ENCODE peak calls at places on chromosomes 5 and 9, in five cellular contexts. C is upper lobe of right lung; Y is endothelial cell; F is CD8-positive, alpha-beta T cell; L is right atrium auricular region. P is an unnamed sample.

GRCh38 chr5:145752947-145753346 is 82.2 kb downstream of the PRELID2 start:
- DNase-seq in C (no peak), Y (no peak), F (no peak), L (no peak), P (no peak)

GRCh38 chr9:138049779-138050471 is 172.3 kb downstream of the CACNA1B start:
- DNase-seq in F (no peak), Y (no peak), L (peak), C (peak), P (no peak)

GRCh38 chr5:143166661-143167420 is 236.6 kb downstream of the NR3C1 start:
- DNase-seq in Y (no peak), C (no peak), L (no peak), F (no peak), P (no peak)

GRCh38 chr9:109022909-109023308 is 9.6 kb upstream of the CTNNAL1 start:
- DNase-seq in Y (no peak), L (no peak), F (no peak), C (no peak), P (no peak)

GRCh38 chr9:38682713-38683112 is 37.2 kb downstream of the FAM240B start:
- DNase-seq in Y (no peak), C (no peak), L (peak), F (no peak), P (no peak)

GRCh38 chr9:91953723-91954122 is 3.7 kb upstream of the ROR2 start:
- DNase-seq in C (no peak), L (no peak), F (no peak), Y (no peak), P (no peak)

GRCh38 chr9:114002271-114002985 is 75.7 kb downstream of the AMBP start:
- DNase-seq in L (no peak), Y (peak), C (no peak), F (no peak), P (peak)

GRCh38 chr5:137708062-137708461 is 27.8 kb downstream of the KLHL3 start:
- DNase-seq in F (no peak), L (no peak), Y (no peak), C (no peak), P (no peak)

GRCh38 chr5:172385661-172386187 is 68.6 kb downstream of the SH3PXD2B start:
- DNase-seq in F (no peak), L (no peak), Y (no peak), C (no peak), P (no peak)

GRCh38 chr5:90528704-90529233 is 615 bp downstream of the LYSMD3 start:
- DNase-seq in C (no peak), Y (no peak), F (peak), L (no peak), P (no peak)

GRCh38 chr9:98341157-98342102 is 86.0 kb upstream of the TBC1D2 start:
- DNase-seq in Y (no peak), C (no peak), L (no peak), F (no peak), P (no peak)

GRCh38 chr5:54655761-54656160 is 138.2 kb downstream of the SNX18 start:
- DNase-seq in L (no peak), Y (no peak), F (no peak), C (no peak), P (no peak)

GRCh38 chr9:124284237-124284831 is 26.6 kb downstream of the NEK6 start:
- DNase-seq in L (no peak), Y (no peak), C (no peak), F (no peak), P (no peak)

GRCh38 chr5:180658774-180659564 is 9.6 kb upstream of the FLT4 start:
- DNase-seq in F (no peak), C (peak), Y (no peak), L (no peak), P (no peak)

GRCh38 chr9:69200071-69200470 is 26.0 kb downstream of the TJP2 start:
- DNase-seq in Y (no peak), F (no peak), L (no peak), C (no peak), P (no peak)

GRCh38 chr5:65796269-65796668 is 74.3 kb downstream of the NLN start:
- DNase-seq in F (no peak), C (no peak), Y (no peak), L (no peak), P (no peak)

GRCh38 chr9:102966999-102967398 is 28.1 kb upstream of the CYLC2 start:
- DNase-seq in L (no peak), C (no peak), F (no peak), Y (no peak), P (no peak)

GRCh38 chr5:173412566-173412965 is 84.4 kb upstream of the STC2 start:
- DNase-seq in Y (no peak), F (no peak), C (no peak), L (no peak), P (no peak)

GRCh38 chr9:69758981-69759477 is 782 bp downstream of the PTAR1 start:
- DNase-seq in F (no peak), Y (no peak), C (no peak), L (no peak), P (no peak)

GRCh38 chr9:16771352-16771751 is 99.1 kb downstream of the BNC2 start:
- DNase-seq in Y (no peak), F (no peak), L (no peak), C (no peak), P (no peak)

GRCh38 chr5:180324633-180324955 is 28.5 kb downstream of the GFPT2 start:
- DNase-seq in Y (no peak), L (no peak), C (no peak), F (no peak), P (no peak)

GRCh38 chr5:16600397-16600796 is 16.4 kb downstream of the RETREG1 start:
- DNase-seq in Y (no peak), F (no peak), L (peak), C (peak), P (no peak)

GRCh38 chr9:86183225-86183808 is 76.1 kb downstream of the C9orf153 start:
- DNase-seq in F (no peak), Y (no peak), C (no peak), L (no peak), P (no peak)

GRCh38 chr9:109411818-109412352 is 86.2 kb downstream of the PTPN3 start:
- DNase-seq in L (no peak), Y (peak), C (no peak), F (no peak), P (no peak)

GRCh38 chr9:122126340-122127333 is 32.9 kb downstream of the NDUFA8 start:
- DNase-seq in C (no peak), Y (no peak), L (no peak), F (no peak), P (no peak)
- TF ChIP-seq CTCF in C (no peak), Y (no peak), L (no peak), F (no peak), P (peak)

DNA sequence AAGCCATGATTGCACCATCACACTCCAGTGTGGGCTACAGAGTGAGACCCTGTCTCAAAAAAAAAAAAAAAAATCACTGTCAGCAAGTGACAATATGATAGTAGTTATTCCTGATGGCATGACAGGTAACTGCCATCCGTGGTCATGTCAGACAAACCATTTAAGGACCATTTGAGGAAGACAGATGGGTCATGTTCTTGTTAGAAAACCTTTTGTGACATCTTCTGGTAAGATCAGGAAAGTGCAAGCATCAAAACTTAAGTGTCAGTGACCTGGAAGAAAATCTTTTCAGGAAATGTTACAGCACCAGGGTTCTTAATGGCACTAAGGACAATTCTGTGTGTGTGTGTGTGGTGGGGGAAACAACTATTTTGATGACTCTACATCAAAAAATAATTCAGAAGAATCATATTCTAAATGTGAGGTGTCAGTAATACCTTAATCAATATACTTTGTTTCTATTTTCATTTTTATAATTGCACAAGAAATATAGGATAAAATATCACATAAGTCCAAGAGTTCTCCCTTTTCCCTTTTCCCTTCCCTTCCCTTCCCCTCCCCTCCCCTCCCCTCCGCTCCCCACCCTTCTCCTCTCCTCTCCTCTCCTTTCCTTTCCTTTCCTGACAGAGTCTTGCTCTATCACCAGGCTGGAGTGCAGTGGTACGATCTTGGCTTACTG is 17.8 kb downstream of the SLC38A9 start:
- DNase-seq in L (no peak), F (no peak), C (no peak), Y (no peak), P (no peak)
- TF ChIP-seq CTCF in L (peak), F (no peak), C (peak), Y (no peak), P (peak)

GRCh38 chr5:19865336-19866087 is 122.5 kb downstream of the CDH18 start:
- DNase-seq in C (no peak), Y (no peak), L (no peak), F (no peak), P (no peak)

GRCh38 chr5:19859020-19859419 is 129.0 kb downstream of the CDH18 start:
- DNase-seq in F (no peak), C (no peak), L (no peak), Y (no peak), P (no peak)

GRCh38 chr5:19866088-19866446 is 121.9 kb downstream of the CDH18 start:
- DNase-seq in C (no peak), Y (no peak), L (no peak), F (no peak), P (no peak)

GRCh38 chr5:19862711-19863110 is 125.3 kb downstream of the CDH18 start:
- DNase-seq in Y (no peak), F (no peak), C (no peak), L (no peak), P (no peak)
- TF ChIP-seq CTCF in Y (no peak), F (no peak), C (no peak), L (no peak), P (no peak)

GRCh38 chr9:127311239-127311741 is 46.7 kb downstream of the GARNL3 start:
- DNase-seq in L (peak), C (no peak), F (no peak), Y (peak), P (no peak)
- TF ChIP-seq CTCF in L (peak), C (peak), F (no peak), Y (peak), P (peak)

GRCh38 chr9:112332272-112332671 is 1.1 kb downstream of the PTBP3 start:
- DNase-seq in F (no peak), L (no peak), Y (no peak), C (no peak), P (no peak)

GRCh38 chr9:112334319-112334828 is 955 bp upstream of the PTBP3 start:
- DNase-seq in Y (no peak), C (no peak), F (peak), L (no peak), P (no peak)

GRCh38 chr9:112332674-112332976 is 794 bp downstream of the PTBP3 start:
- DNase-seq in C (no peak), Y (no peak), L (no peak), F (no peak), P (no peak)

GRCh38 chr9:112333639-112334318 is 360 bp upstream of the PTBP3 start:
- DNase-seq in F (peak), C (peak), Y (peak), L (peak), P (peak)

GRCh38 chr9:112332977-112333638 is at the start of gene PTBP3:
- DNase-seq in C (peak), F (peak), Y (peak), L (peak), P (peak)
- TF ChIP-seq CTCF in C (no peak), F (no peak), Y (no peak), L (no peak), P (no peak)

DNA sequence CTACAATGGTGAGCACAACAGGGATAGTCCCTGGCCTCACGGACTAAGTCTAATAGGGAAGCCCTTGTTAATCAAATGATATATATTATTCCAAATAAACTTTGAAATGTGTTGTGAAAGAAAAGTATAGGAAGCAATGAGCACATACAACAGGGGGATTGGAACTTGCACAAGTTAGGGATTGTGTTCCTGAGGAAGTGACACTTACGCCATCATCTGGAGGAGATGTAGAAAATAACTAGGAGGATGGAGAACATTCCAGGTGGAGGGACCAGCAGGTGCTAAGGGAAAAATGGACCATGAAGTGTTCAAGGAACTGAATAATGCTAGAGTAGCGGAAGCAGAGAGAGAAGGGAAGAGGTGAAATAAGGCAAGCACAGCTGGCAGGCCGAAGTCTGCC is 18.8 kb upstream of the RPS23 start:
- DNase-seq in F (no peak), Y (no peak), L (no peak), C (no peak), P (no peak)
- TF ChIP-seq CTCF in F (no peak), Y (no peak), L (no peak), C (no peak), P (no peak)

GRCh38 chr5:134561871-134562296 is 36.4 kb downstream of the JADE2 start:
- DNase-seq in C (no peak), Y (peak), F (no peak), L (no peak), P (no peak)
- TF ChIP-seq CTCF in C (peak), Y (peak), F (no peak), L (peak), P (peak)

DNA sequence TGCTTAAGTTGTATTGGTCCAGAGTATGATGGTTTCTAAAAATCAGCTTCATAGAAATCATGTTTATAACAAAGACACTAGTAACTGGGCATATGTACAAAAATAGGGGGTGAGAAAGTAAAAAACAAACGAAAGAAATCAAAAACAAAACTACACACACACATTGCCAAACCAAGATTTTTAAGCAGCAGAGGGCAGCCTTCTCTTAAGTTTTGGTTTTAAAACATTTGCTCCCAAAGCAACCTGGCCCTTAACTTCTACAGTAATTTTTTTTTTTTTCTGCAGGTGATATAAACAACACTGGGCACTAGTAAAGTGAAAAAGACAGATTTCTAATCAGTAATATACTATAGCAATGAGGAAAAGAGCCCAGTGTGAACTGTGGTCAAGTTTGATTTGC is 13.5 kb upstream of the GAPT start:
- DNase-seq in C (no peak), Y (no peak), L (no peak), F (no peak), P (no peak)
- TF ChIP-seq CTCF in C (peak), Y (peak), L (peak), F (no peak), P (peak)

GRCh38 chr9:131873361-131873760 is 133.5 kb upstream of the RAPGEF1 start:
- DNase-seq in Y (no peak), F (no peak), L (no peak), C (peak), P (no peak)

GRCh38 chr9:131872702-131873101 is 132.8 kb upstream of the RAPGEF1 start:
- DNase-seq in L (no peak), Y (no peak), F (no peak), C (peak), P (no peak)

GRCh38 chr9:131873891-131874440 is 134.1 kb upstream of the RAPGEF1 start:
- DNase-seq in Y (no peak), C (peak), F (no peak), L (no peak), P (no peak)

GRCh38 chr9:131870156-131870555 is 130.3 kb upstream of the RAPGEF1 start:
- DNase-seq in L (no peak), Y (no peak), C (no peak), F (no peak), P (no peak)

GRCh38 chr9:131872006-131872405 is 132.1 kb upstream of the RAPGEF1 start:
- DNase-seq in L (no peak), C (peak), Y (peak), F (no peak), P (no peak)
- TF ChIP-seq CTCF in L (peak), C (no peak), Y (peak), F (no peak), P (peak)

DNA sequence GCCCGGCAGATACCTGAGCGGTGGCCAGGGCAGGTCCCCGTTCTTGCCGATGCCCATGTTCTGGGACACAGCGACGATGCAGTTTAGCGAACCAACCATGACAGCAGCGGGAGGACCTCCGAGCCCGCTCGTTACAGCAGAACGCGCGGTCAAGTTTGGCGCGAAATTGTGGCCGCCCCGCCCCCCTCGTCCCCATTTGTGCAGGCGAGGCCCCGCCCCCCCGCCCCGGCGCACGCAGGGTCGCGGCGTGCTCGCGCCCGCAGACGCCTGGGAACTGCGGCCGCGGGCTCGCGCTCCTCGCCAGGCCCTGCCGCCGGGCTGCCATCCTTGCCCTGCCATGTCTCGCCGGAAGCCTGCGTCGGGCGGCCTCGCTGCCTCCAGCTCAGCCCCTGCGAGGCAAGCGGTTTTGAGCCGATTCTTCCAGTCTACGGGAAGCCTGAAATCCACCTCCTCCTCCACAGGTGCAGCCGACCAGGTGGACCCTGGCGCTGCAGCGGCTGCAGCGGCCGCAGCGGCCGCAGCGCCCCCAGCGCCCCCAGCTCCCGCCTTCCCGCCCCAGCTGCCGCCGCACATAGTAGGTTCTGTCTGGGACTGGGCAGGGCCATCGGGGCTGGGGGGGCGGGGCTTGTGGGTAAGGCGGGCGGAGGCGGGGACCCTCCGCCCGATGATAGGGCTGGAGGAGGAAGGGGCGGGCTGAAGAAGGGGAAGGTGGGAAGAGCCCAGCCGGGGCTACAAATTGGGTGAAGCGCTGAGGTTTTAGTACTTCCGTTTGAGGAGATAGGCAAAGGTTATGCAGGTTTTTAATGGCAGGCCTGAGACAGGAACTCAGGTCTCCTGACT is at the start of the genes DHFR and MSH3:
- DNase-seq in Y (peak), L (peak), F (peak), C (peak), P (peak)
- TF ChIP-seq CTCF in Y (no peak), L (peak), F (no peak), C (no peak), P (peak)

P was measured in progenitor cell of endocrine pancreas.